ENCODE peak calls at places on chromosome 1, in five cellular contexts. H is H9; K is nephron progenitor cell; Y is activated CD8-positive, alpha-beta T cell treated with anti-CD3 and anti-CD28 coated beads for 36 hours; W is HFFc6. C is an unnamed sample.
A peak's percentile ranks its signal among the peaks of the same experiment; 100 is the strongest.

GRCh38 chr1:221869759-221870158 is 127.9 kb upstream of the DUSP10 start:
- DNase-seq in H (no peak), K (no peak), Y (no peak), W (peak; percentile 69), C (no peak)

GRCh38 chr1:89808429-89809117 is 12.3 kb upstream of the LRRC8D start:
- DNase-seq in H (peak; percentile 55), K (no peak), Y (no peak), W (peak; percentile 19), C (no peak)

GRCh38 chr1:77824694-77825355 is 45.4 kb downstream of the MIGA1 start:
- DNase-seq in H (no peak), K (no peak), Y (no peak), W (no peak), C (no peak)

GRCh38 chr1:233613252-233614172 is at the start of gene KCNK1:
- DNase-seq in H (peak; percentile 91), K (peak; percentile 76), Y (no peak), W (no peak), C (peak; percentile 91)

GRCh38 chr1:169271094-169271493 is 96.5 kb downstream of the NME7 start:
- DNase-seq in H (no peak), K (no peak), Y (no peak), W (no peak), C (no peak)

GRCh38 chr1:69824932-69825331 is 257.2 kb downstream of the LRRC7 start:
- DNase-seq in H (no peak), K (no peak), Y (no peak), W (no peak), C (no peak)

GRCh38 chr1:204961765-204962419 is 81.1 kb upstream of the CNTN2 start:
- DNase-seq in H (no peak), K (no peak), Y (no peak), W (no peak), C (no peak)

GRCh38 chr1:72122099-72122893 is 160.0 kb downstream of the NEGR1 start:
- DNase-seq in H (no peak), K (no peak), Y (no peak), W (no peak), C (no peak)

GRCh38 chr1:10671551-10672375 is 124.7 kb downstream of the CASZ1 start:
- DNase-seq in H (no peak), K (peak; percentile 65), Y (no peak), W (no peak), C (no peak)

GRCh38 chr1:220045356-220046051 is 801 bp downstream of the EPRS1 start:
- DNase-seq in H (no peak), K (no peak), Y (peak; percentile 27), W (no peak), C (peak; percentile 19)

GRCh38 chr1:65971547-65971946 is 178.9 kb downstream of the PDE4B start:
- DNase-seq in H (no peak), K (no peak), Y (no peak), W (no peak), C (no peak)

GRCh38 chr1:45750298-45751038 is at the start of gene IPP:
- DNase-seq in H (peak; percentile 97), K (peak; percentile 95), Y (peak; percentile 96), W (peak; percentile 96), C (peak; percentile 97)

GRCh38 chr1:38084113-38084512 is 37.5 kb upstream of the POU3F1 start:
- DNase-seq in H (no peak), K (no peak), Y (no peak), W (no peak), C (no peak)

GRCh38 chr1:22290611-22291010 is 147.7 kb upstream of the WNT4 start:
- DNase-seq in H (no peak), K (no peak), Y (no peak), W (no peak), C (no peak)

GRCh38 chr1:24438423-24438901 is 22.9 kb downstream of the NIPAL3 start:
- DNase-seq in H (peak; percentile 35), K (peak; percentile 58), Y (no peak), W (no peak), C (no peak)
- TF ChIP-seq CTCF in H (no peak), K (no peak), Y (no peak), W (no peak), C (no peak)

DNA sequence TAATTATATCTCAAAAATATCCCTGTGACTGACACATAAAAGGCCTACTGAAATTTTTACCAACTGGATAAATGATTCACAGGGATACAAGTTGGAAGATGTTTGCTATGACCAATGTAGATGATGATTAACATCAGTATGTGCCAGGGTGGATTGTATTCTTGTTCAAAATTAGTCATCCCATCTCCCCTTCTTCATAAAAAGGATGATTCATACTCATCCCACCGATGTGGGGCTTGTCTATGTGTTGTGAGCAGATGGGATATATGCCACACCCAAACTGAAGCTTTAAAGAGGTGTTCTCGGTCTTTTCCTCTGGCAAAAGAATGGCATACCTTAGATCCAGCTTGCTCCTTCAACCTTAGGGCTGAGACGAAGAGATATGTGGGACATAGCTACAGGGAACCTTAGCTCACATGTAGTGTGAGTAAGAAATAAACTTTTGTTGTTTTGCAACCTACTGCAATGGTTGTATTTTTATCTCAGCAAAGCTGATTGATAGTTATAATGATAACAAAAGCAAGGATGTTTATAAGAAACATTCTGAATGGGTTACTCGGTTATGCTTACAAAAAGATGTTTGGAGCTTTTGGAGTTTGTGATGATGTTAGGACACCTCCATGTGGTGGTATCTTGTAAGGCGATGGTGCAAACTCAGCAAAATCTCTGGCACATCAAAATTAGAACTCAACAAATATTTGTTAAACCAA is 29.4 kb downstream of the SPATA17 start:
- DNase-seq in H (no peak), K (no peak), Y (peak; percentile 6), W (peak; percentile 91), C (no peak)
- TF ChIP-seq CTCF in H (peak; percentile 62), K (peak; percentile 30), Y (peak; percentile 17), W (peak; percentile 79), C (peak; percentile 32)

DNA sequence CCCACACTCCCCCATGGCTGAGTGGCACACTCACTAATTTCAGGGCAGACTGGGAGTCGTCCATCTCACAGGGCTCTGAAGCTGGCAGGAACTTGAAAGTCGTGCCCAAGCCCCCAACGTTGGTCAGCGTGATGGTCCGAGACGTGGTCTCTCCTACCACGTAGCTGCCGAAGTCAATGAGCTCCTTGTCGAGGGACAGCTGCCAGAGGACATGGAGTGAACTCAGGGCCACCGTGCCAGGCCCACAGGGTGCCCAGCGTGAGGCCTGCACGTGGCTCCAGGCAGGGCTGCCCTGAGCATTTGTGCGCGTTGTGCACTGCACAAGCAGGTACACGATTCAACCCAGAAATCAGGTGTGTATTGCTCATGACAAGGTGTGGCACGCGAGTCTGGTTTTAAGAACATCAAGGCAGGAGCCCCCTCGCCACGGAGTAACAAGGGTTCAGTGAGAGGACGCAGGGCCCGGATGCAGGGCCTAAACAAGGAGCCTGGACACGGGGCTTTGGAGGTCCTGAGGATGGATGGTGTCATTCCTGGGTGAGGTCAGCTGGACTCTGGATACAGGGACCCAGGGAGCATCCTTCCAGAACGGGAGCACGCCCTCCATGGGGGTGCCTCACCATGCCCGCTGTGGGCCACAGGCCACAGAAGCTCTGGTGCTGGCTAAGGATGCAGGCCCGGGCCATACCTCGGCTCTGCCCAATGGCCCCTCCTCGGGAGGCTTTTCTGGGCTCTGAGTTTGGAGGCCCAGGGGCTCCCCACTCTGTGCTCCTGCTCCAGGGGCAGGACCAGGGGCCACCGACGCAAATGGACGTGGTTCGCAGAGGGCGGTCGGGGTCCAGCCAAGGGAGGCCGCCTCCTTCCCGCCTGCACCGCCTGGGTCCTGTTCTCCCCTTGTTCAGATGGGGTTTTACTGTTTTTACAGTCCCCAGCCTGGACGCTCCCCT is 37.8 kb upstream of the TMEM52 start:
- DNase-seq in H (no peak), K (no peak), Y (no peak), W (no peak), C (no peak)
- TF ChIP-seq CTCF in H (no peak), K (no peak), Y (no peak), W (no peak), C (no peak)

GRCh38 chr1:1239247-1239623 is 7.2 kb downstream of the B3GALT6 start:
- DNase-seq in H (no peak), K (no peak), Y (no peak), W (no peak), C (no peak)
- TF ChIP-seq CTCF in H (no peak), K (no peak), Y (no peak), W (no peak), C (no peak)

C was measured in colonic mucosa.